ENCODE peak calls at places on chromosomes 5 and 9, in five cellular contexts. One of them, this sample, is unnamed.

GRCh38 chr5:145943674-145944121 is 7.3 kb downstream of the SH3RF2 start:
- DNase-seq in HCT116: peak; percentile 23
- DNase-seq in stomach: peak; percentile 56
- DNase-seq in GM13976: no peak
- DNase-seq in GM20000: no peak
- DNase-seq in this sample: no peak

GRCh38 chr5:9069650-9070049 is 476.2 kb downstream of the SEMA5A start:
- DNase-seq in GM20000: no peak
- DNase-seq in GM13976: no peak
- DNase-seq in stomach: no peak
- DNase-seq in HCT116: no peak
- DNase-seq in this sample: no peak

GRCh38 chr5:133870661-133871060 is 97.8 kb downstream of the C5orf15 start:
- DNase-seq in GM13976: no peak
- DNase-seq in GM20000: no peak
- DNase-seq in stomach: no peak
- DNase-seq in HCT116: no peak
- DNase-seq in this sample: no peak

GRCh38 chr9:93061260-93061751 is 2.8 kb downstream of the SUSD3 start:
- DNase-seq in stomach: no peak
- DNase-seq in HCT116: no peak
- DNase-seq in GM13976: no peak
- DNase-seq in GM20000: no peak
- DNase-seq in this sample: no peak

GRCh38 chr5:158456756-158457155 is 597.8 kb upstream of the CLINT1 start:
- DNase-seq in HCT116: no peak
- DNase-seq in GM13976: peak; percentile 31
- DNase-seq in GM20000: no peak
- DNase-seq in stomach: no peak
- DNase-seq in this sample: peak; percentile 30

GRCh38 chr5:60699549-60700346 is at the start of gene DEPDC1B:
- DNase-seq in stomach: peak; percentile 86
- DNase-seq in GM13976: peak; percentile 93
- DNase-seq in HCT116: peak; percentile 76
- DNase-seq in GM20000: peak; percentile 90
- DNase-seq in this sample: peak; percentile 90

GRCh38 chr9:118318770-118319443 is 614.7 kb downstream of the TLR4 start:
- DNase-seq in stomach: no peak
- DNase-seq in GM20000: no peak
- DNase-seq in GM13976: no peak
- DNase-seq in HCT116: no peak
- DNase-seq in this sample: no peak

GRCh38 chr5:147448766-147449165 is 61.1 kb downstream of the DPYSL3 start:
- DNase-seq in HCT116: no peak
- DNase-seq in stomach: no peak
- DNase-seq in GM13976: no peak
- DNase-seq in GM20000: no peak
- DNase-seq in this sample: no peak

GRCh38 chr9:19630762-19631161 is 158.1 kb downstream of the SLC24A2 start:
- DNase-seq in GM20000: no peak
- DNase-seq in GM13976: no peak
- DNase-seq in stomach: no peak
- DNase-seq in HCT116: no peak
- DNase-seq in this sample: no peak

GRCh38 chr9:6441269-6441668 is 28.3 kb downstream of the UHRF2 start:
- DNase-seq in GM20000: no peak
- DNase-seq in stomach: no peak
- DNase-seq in GM13976: no peak
- DNase-seq in HCT116: no peak
- DNase-seq in this sample: no peak

GRCh38 chr5:81336528-81336927 is 35.1 kb downstream of the ZCCHC9 start:
- DNase-seq in GM20000: no peak
- DNase-seq in stomach: no peak
- DNase-seq in HCT116: no peak
- DNase-seq in GM13976: no peak
- DNase-seq in this sample: no peak

GRCh38 chr9:96027271-96028131 is 152.0 kb downstream of the ERCC6L2 start:
- DNase-seq in GM13976: no peak
- DNase-seq in stomach: no peak
- DNase-seq in HCT116: no peak
- DNase-seq in GM20000: peak; percentile 45
- DNase-seq in this sample: peak; percentile 40

GRCh38 chr9:121809356-121810050 is 158.1 kb downstream of the DAB2IP start:
- DNase-seq in stomach: no peak
- DNase-seq in GM13976: no peak
- DNase-seq in HCT116: no peak
- DNase-seq in GM20000: no peak
- DNase-seq in this sample: no peak

GRCh38 chr5:127586811-127587210 is 62.1 kb upstream of the CTXN3 start:
- DNase-seq in GM20000: no peak
- DNase-seq in stomach: no peak
- DNase-seq in HCT116: no peak
- DNase-seq in GM13976: no peak
- DNase-seq in this sample: no peak

GRCh38 chr5:22708770-22709328 is 144.3 kb downstream of the CDH12 start:
- DNase-seq in GM20000: no peak
- DNase-seq in stomach: no peak
- DNase-seq in HCT116: no peak
- DNase-seq in GM13976: no peak
- DNase-seq in this sample: no peak
- TF ChIP-seq CTCF in GM20000: no peak
- TF ChIP-seq CTCF in stomach: no peak
- TF ChIP-seq CTCF in HCT116: no peak
- TF ChIP-seq CTCF in GM13976: no peak
- TF ChIP-seq CTCF in this sample: no peak

DNA sequence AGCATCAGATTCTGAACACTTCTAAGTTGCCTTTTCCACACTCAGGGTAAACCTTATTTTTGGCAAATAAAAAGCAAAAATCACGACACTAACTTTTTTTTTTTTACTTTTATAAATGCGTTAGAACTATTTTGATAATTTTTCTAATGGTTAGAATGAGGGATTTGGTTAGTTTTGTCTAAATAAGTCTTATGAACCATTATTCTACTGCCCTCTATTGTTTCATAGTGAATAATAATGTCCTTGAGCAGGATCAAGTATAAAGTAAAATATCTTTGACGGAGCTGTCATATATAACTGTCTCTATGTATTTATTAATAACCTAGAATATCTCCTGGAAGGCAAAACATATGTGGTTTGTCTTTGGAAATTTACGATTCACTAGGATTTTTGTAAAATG is 631.8 kb downstream of the GABRG2 start:
- DNase-seq in stomach: no peak
- DNase-seq in GM20000: no peak
- DNase-seq in GM13976: no peak
- DNase-seq in HCT116: no peak
- DNase-seq in this sample: no peak
- TF ChIP-seq CTCF in stomach: no peak
- TF ChIP-seq CTCF in GM20000: no peak
- TF ChIP-seq CTCF in GM13976: no peak
- TF ChIP-seq CTCF in HCT116: no peak
- TF ChIP-seq CTCF in this sample: no peak

DNA sequence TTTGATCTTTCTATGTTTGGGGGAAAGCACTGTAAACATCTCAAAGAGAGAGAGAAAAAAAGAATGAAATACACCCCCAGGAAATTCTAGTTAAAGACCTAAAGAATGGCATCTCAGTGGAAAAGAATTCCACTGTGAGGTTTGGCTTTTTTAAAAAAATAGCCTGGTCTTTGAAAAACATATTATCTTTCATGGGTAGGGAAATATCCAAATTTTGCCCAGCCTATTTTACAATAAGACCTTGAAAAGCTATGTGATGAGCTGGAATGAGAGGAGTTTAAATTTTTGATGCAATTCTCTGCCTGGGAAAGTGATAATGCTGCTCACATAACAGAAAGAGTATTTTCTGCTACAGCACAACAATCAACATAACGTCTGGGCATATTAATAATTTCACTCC is 348.1 kb upstream of the WWC1 start:
- DNase-seq in stomach: no peak
- DNase-seq in HCT116: no peak
- DNase-seq in GM20000: no peak
- DNase-seq in GM13976: no peak
- DNase-seq in this sample: no peak
- TF ChIP-seq CTCF in stomach: no peak
- TF ChIP-seq CTCF in HCT116: no peak
- TF ChIP-seq CTCF in GM20000: no peak
- TF ChIP-seq CTCF in GM13976: no peak
- TF ChIP-seq CTCF in this sample: no peak

DNA sequence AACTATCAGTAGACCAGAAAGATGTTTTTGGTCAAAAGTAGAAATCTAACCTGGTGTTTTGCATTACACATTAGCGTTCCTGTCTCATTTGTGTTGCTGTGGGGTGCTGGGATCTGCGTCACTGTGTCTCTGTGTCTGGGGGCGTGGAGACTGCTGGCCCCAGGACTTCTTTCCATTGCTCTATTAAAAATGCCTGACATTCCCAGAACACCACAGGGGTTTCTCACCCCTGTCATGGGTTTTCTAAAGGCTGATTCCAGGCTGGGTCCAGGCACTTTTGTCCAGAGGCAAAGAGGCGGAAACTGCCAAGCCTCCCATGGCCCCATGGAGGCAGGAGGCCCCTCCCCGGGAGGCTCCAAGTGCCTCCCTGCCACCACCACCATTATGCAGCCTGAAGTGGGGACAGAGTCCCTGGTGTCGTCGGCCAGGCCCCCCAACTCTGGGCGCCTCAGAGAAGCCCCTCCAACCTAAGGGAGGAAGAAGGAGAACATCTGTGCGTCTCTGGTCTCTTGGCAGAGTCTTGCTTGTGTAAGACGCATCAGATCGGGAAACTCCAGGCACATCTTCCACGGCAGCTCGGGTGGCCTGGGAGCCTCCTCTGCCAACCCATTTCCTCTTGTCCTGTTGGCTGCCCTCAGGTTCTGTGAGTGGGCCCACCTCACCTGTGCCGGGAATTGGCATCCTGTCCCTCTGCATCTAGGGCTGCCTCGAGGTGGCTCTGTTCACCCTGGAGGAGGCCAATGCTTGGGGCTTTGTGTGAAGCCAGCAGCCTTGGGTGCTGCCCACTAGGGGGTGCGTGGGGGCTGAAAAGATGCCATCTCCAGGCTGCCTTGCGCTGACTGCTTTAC is 13.8 kb upstream of the PLEKHG4B start:
- DNase-seq in GM20000: no peak
- DNase-seq in stomach: peak; percentile 73
- DNase-seq in HCT116: peak; percentile 47
- DNase-seq in GM13976: peak; percentile 63
- DNase-seq in this sample: peak; percentile 63
- TF ChIP-seq CTCF in GM20000: peak; percentile 1
- TF ChIP-seq CTCF in stomach: no peak
- TF ChIP-seq CTCF in HCT116: peak; percentile 87
- TF ChIP-seq CTCF in GM13976: no peak
- TF ChIP-seq CTCF in this sample: peak; percentile 38

DNA sequence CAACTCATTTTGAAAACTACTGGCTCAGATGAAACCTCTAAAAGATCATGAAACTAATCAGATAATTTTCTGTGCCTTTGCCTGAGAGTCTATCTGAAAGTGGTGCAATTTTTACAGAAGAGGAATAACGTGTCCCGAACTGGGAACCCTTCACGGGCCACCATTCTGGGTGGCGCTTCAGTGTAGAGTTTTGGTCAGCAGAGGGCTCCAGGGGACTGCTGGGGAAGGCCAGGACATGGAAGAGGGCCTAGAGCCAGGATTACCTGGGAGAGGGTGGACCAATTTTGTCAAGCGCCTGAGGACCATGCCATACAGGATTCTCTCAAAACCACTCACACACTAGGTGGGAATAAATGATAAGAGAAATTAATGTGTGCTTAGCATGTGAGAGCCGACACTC is 49.7 kb upstream of the PLEKHG4B start:
- DNase-seq in GM20000: no peak
- DNase-seq in GM13976: no peak
- DNase-seq in stomach: no peak
- DNase-seq in HCT116: no peak
- DNase-seq in this sample: no peak
- TF ChIP-seq CTCF in GM20000: no peak
- TF ChIP-seq CTCF in GM13976: no peak
- TF ChIP-seq CTCF in stomach: no peak
- TF ChIP-seq CTCF in HCT116: peak; percentile 64
- TF ChIP-seq CTCF in this sample: peak; percentile 28

DNA sequence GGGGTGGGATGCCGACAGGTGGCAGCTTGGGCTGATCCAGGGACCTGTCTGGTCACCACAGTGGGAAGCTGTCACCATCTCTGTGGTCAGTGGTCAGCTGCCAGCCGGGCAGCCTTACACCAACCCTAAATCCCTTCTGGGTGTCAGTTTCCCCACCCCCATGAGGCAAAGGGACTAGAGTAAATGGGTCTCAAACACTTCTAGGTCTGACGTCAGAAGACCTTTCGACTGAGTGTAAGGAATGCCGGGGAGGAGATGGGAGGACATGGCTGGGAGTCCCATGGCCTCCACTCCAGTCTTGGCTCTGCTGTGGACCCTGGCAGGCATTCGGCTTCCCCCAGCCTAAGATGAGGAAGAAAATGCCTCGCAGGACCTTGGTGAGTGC is 40.3 kb upstream of the SLC25A51 start:
- DNase-seq in stomach: no peak
- DNase-seq in GM20000: no peak
- DNase-seq in GM13976: no peak
- DNase-seq in HCT116: no peak
- DNase-seq in this sample: no peak
- TF ChIP-seq CTCF in stomach: no peak
- TF ChIP-seq CTCF in GM20000: no peak
- TF ChIP-seq CTCF in GM13976: no peak
- TF ChIP-seq CTCF in HCT116: no peak
- TF ChIP-seq CTCF in this sample: no peak

DNA sequence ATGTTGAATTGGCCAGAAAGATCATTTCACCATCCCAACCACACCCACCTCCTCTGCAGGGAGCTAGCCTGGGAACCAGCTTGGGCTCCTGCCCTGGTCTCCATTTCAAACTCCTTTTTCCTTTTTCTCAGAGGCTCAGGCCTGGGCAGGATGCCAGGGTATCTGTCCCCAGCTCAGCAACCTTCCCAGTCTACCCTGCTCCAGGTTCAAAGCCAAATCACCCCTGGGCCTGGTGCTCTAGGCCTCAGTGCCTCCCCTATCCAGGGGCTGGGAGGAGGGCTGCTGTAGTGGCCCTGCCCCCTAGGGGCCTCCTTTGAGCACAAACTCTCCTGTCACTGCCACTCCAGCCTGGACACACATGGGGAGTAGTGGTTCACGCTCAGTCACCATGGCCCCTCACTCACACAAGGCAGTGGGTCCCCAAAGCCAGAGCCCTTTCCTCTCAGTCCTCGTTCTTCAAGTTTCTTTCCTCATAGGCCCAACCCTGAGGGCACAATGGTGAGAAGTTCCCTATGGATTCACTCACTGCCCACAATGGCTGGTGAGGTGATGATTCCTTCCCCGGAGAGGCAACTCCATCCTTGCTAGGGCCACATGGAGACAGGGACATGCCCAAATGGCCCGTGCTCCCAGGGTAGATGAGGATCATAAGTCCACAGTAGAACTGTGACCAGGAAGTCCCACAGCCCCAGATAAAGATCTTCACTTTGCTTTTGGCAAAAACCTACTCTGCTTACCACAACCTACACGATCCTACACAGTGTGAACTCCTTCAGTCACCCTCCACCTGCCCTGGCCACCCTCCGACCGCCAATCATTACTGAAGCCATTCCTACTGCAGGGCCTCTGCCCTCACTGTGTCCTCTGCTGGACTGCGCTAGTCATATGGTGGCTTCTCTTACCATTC is 1.6 kb upstream of the ST6GALNAC4 start:
- DNase-seq in HCT116: no peak
- DNase-seq in GM20000: no peak
- DNase-seq in stomach: no peak
- DNase-seq in GM13976: no peak
- DNase-seq in this sample: no peak
- TF ChIP-seq CTCF in HCT116: peak; percentile 48
- TF ChIP-seq CTCF in GM20000: peak; percentile 26
- TF ChIP-seq CTCF in stomach: no peak
- TF ChIP-seq CTCF in GM13976: peak; percentile 18
- TF ChIP-seq CTCF in this sample: peak; percentile 47

This sample was measured in GM13977.